ENCODE peak calls at places on chromosomes 12 and 14, in ten cellular contexts. V, G, O, Z, M, K, A, F, L and W are unnamed samples.

GRCh38 chr14:21612324-21612723 is 22.4 kb downstream of the OR10G2 start:
- DNase-seq in M (no peak), V (no peak), K (no peak), F (no peak), O (no peak), L (no peak), A (no peak), Z (no peak), G (no peak), W (no peak)

GRCh38 chr14:91317381-91318313 is 73.1 kb upstream of the GPR68 start:
- DNase-seq in O (no peak), F (peak), L (peak), A (peak), G (peak), K (no peak), V (peak), M (no peak), Z (no peak), W (no peak)

GRCh38 chr14:74326369-74327152 is 21.7 kb upstream of the VRTN start:
- DNase-seq in V (no peak), G (no peak), Z (no peak), K (no peak), A (no peak), L (no peak), O (peak), F (no peak), M (no peak), W (peak)

GRCh38 chr12:6774557-6775062 is 2.3 kb downstream of the LAG3 start:
- DNase-seq in F (no peak), L (no peak), A (no peak), V (peak), O (no peak), K (no peak), Z (no peak), M (no peak), G (no peak), W (no peak)

GRCh38 chr12:131592972-131593371 is 117.9 kb upstream of the SFSWAP start:
- DNase-seq in O (no peak), G (no peak), V (no peak), A (no peak), M (no peak), Z (no peak), L (no peak), F (no peak), K (no peak), W (no peak)

GRCh38 chr12:6241495-6241894 is 41.3 kb downstream of the CD9 start:
- DNase-seq in V (no peak), O (no peak), L (peak), A (no peak), K (no peak), G (no peak), M (no peak), Z (no peak), F (peak), W (no peak)

GRCh38 chr12:120903382-120903817 is 758 bp downstream of the SPPL3 start:
- DNase-seq in Z (no peak), V (peak), K (peak), L (peak), O (peak), F (peak), A (peak), M (peak), G (peak), W (peak)

GRCh38 chr12:4824415-4824814 is 85.3 kb upstream of the KCNA1 start:
- DNase-seq in O (peak), M (no peak), Z (no peak), F (no peak), L (no peak), V (no peak), A (no peak), K (peak), G (peak), W (peak)

GRCh38 chr12:3753549-3754284 is 808 bp upstream of the CRACR2A start:
- DNase-seq in O (peak), L (no peak), A (peak), M (no peak), K (no peak), Z (no peak), F (peak), V (no peak), G (peak), W (no peak)

GRCh38 chr12:82627799-82628198 is 58.9 kb upstream of the TMTC2 start:
- DNase-seq in V (no peak), K (peak), F (no peak), O (peak), L (no peak), Z (peak), A (no peak), G (peak), M (no peak), W (no peak)

GRCh38 chr12:40263616-40264409 is 39.0 kb downstream of the LRRK2 start:
- DNase-seq in A (no peak), G (no peak), F (no peak), V (no peak), Z (no peak), L (no peak), M (no peak), O (peak), K (no peak), W (no peak)

GRCh38 chr12:70638639-70639349 is 1.6 kb upstream of the PTPRB start:
- DNase-seq in Z (no peak), G (no peak), A (no peak), F (no peak), O (no peak), V (no peak), L (no peak), M (no peak), K (no peak), W (no peak)

GRCh38 chr12:130537655-130538054 is 178.4 kb downstream of the RIMBP2 start:
- DNase-seq in M (no peak), F (no peak), L (no peak), K (no peak), O (no peak), G (no peak), A (no peak), V (no peak), Z (no peak), W (no peak)

GRCh38 chr14:69715725-69716482 is 51.0 kb upstream of the SRSF5 start:
- DNase-seq in L (no peak), V (no peak), G (peak), Z (no peak), F (peak), A (peak), O (peak), K (peak), M (no peak), W (peak)

GRCh38 chr12:69241444-69242092 is 2.2 kb downstream of the CPSF6 start:
- DNase-seq in K (no peak), M (no peak), L (no peak), V (no peak), Z (no peak), O (no peak), F (no peak), A (no peak), G (peak), W (no peak)

GRCh38 chr12:107759410-107759809 is 1.5 kb downstream of the PRDM4 start:
- DNase-seq in V (no peak), M (peak), Z (peak), A (no peak), G (peak), F (peak), K (peak), O (peak), L (no peak), W (peak)

GRCh38 chr12:90299121-90299520 is 590.5 kb upstream of the ATP2B1 start:
- DNase-seq in Z (no peak), A (no peak), G (no peak), L (no peak), M (no peak), K (no peak), O (peak), F (no peak), V (no peak), W (no peak)

GRCh38 chr14:88617479-88617878 is 54.6 kb downstream of the ZC3H14 start:
- DNase-seq in Z (no peak), L (no peak), G (no peak), M (no peak), K (no peak), A (no peak), F (no peak), O (no peak), V (no peak), W (no peak)

GRCh38 chr12:27818421-27818918 is 38.4 kb upstream of the MANSC4 start:
- DNase-seq in K (no peak), F (peak), V (no peak), L (no peak), A (no peak), M (no peak), G (no peak), O (no peak), Z (no peak), W (no peak)

GRCh38 chr12:104381721-104382480 is 74.8 kb upstream of the CHST11 start:
- DNase-seq in A (peak), Z (peak), F (peak), K (peak), V (peak), L (peak), M (peak), O (peak), G (peak), W (no peak)

GRCh38 chr12:113482334-113482733 is 10.7 kb upstream of the LHX5 start:
- DNase-seq in K (no peak), M (no peak), G (no peak), V (no peak), A (no peak), F (no peak), L (no peak), Z (no peak), O (no peak), W (no peak)

GRCh38 chr12:12230275-12230674 is 36.6 kb downstream of the LRP6 start:
- DNase-seq in A (no peak), G (no peak), M (no peak), L (no peak), K (no peak), O (no peak), F (no peak), Z (no peak), V (no peak), W (no peak)
- H3K4me3 ChIP-seq in A (no peak), G (no peak), M (no peak), L (no peak), K (no peak), O (no peak), F (no peak), Z (no peak), V (no peak), W (no peak)

GRCh38 chr12:68237068-68237467 is 11.5 kb upstream of the IL26 start:
- DNase-seq in L (no peak), V (no peak), M (no peak), K (no peak), F (no peak), O (peak), Z (no peak), A (no peak), G (peak), W (no peak)
- TF ChIP-seq CTCF in L (no peak), V (no peak), M (no peak), K (no peak), F (peak), O (peak), Z (peak), A (no peak), G (peak), W (peak)

GRCh38 chr12:133120385-133121191 is 9.5 kb downstream of the ZNF891 start:
- DNase-seq in V (no peak), L (no peak), K (no peak), M (no peak), G (peak), F (no peak), A (no peak), O (peak), Z (no peak), W (no peak)
- H3K4me3 ChIP-seq in V (peak), L (no peak), K (no peak), M (no peak), G (no peak), F (no peak), A (no peak), O (no peak), Z (no peak), W (no peak)

GRCh38 chr12:15590180-15590826 is 198.9 kb downstream of the EPS8 start:
- DNase-seq in A (peak), V (peak), G (peak), K (peak), L (peak), F (peak), M (peak), Z (peak), O (peak), W (peak)

GRCh38 chr12:15589328-15590032 is 199.7 kb downstream of the EPS8 start:
- DNase-seq in F (no peak), L (no peak), Z (no peak), O (peak), M (no peak), K (no peak), A (no peak), V (no peak), G (no peak), W (no peak)

GRCh38 chr12:15596174-15596573 is 193.0 kb downstream of the EPS8 start:
- DNase-seq in V (no peak), M (no peak), F (no peak), Z (no peak), L (no peak), K (no peak), G (no peak), O (no peak), A (no peak), W (no peak)

GRCh38 chr12:15591811-15592210 is 197.4 kb downstream of the EPS8 start:
- DNase-seq in A (no peak), K (no peak), Z (no peak), G (no peak), L (no peak), O (no peak), F (no peak), M (no peak), V (no peak), W (no peak)

GRCh38 chr12:15592934-15593333 is 196.3 kb downstream of the EPS8 start:
- DNase-seq in L (no peak), M (no peak), K (no peak), Z (no peak), V (no peak), G (peak), A (no peak), O (peak), F (no peak), W (no peak)
- TF ChIP-seq CTCF in L (no peak), M (no peak), K (no peak), Z (peak), V (no peak), G (no peak), A (no peak), O (peak), F (peak), W (no peak)

GRCh38 chr12:122064780-122065588 is 13.6 kb upstream of the MLXIP start:
- DNase-seq in O (peak), F (peak), A (no peak), L (peak), Z (peak), K (peak), G (peak), V (no peak), M (peak), W (no peak)

GRCh38 chr12:122061253-122061652 is 17.3 kb upstream of the MLXIP start:
- DNase-seq in L (no peak), A (no peak), G (no peak), O (no peak), F (no peak), K (no peak), V (no peak), Z (no peak), M (no peak), W (no peak)

GRCh38 chr12:122063691-122064033 is 14.9 kb upstream of the MLXIP start:
- DNase-seq in O (no peak), G (peak), F (no peak), M (no peak), K (no peak), Z (peak), L (no peak), A (no peak), V (no peak), W (no peak)

GRCh38 chr12:122064034-122064777 is 14.3 kb upstream of the MLXIP start:
- DNase-seq in M (peak), O (peak), G (peak), K (peak), Z (peak), F (peak), L (peak), A (peak), V (peak), W (no peak)

GRCh38 chr12:122062832-122063690 is 15.5 kb upstream of the MLXIP start:
- DNase-seq in O (peak), K (peak), A (peak), M (peak), G (peak), Z (peak), V (no peak), L (no peak), F (peak), W (no peak)
- H3K4me3 ChIP-seq in O (peak), K (no peak), A (peak), M (peak), G (peak), Z (peak), V (no peak), L (peak), F (peak), W (no peak)

GRCh38 chr12:30286345-30286926 is 409.2 kb downstream of the IPO8 start:
- DNase-seq in L (no peak), F (no peak), K (peak), G (peak), A (no peak), V (no peak), Z (peak), M (no peak), O (peak), W (no peak)
- TF ChIP-seq CTCF in L (no peak), F (no peak), K (peak), G (peak), A (peak), V (no peak), Z (peak), M (peak), O (peak), W (peak)

GRCh38 chr14:61041704-61042103 is 60.7 kb downstream of the SLC38A6 start:
- DNase-seq in K (no peak), F (no peak), M (no peak), V (no peak), G (no peak), A (no peak), Z (no peak), O (no peak), L (no peak), W (no peak)
- H3K4me3 ChIP-seq in K (no peak), F (no peak), M (no peak), V (no peak), G (no peak), A (no peak), Z (no peak), O (no peak), L (no peak), W (no peak)